ENCODE peak calls at places on chromosomes 13 and 19, in five cellular contexts. C, P, H, K and L are unnamed samples.
A peak's percentile ranks its signal among the peaks of the same experiment; 100 is the strongest.

GRCh38 chr19:53873451-53874383 is 6.0 kb downstream of the MYADM start:
- DNase-seq in P (no peak), H (no peak), C (no peak), K (no peak), L (no peak)

GRCh38 chr19:47232422-47233211 is 1.6 kb upstream of the BBC3 start:
- DNase-seq in C (no peak), H (no peak), K (no peak), P (no peak), L (no peak)

GRCh38 chr13:31209172-31209818 is 9.5 kb downstream of the B3GLCT start:
- DNase-seq in C (no peak), K (no peak), P (peak; percentile 83), H (no peak), L (no peak)

GRCh38 chr13:95492044-95492801 is 60.3 kb upstream of the CLDN10 start:
- DNase-seq in P (peak; percentile 26), K (no peak), C (no peak), H (no peak), L (no peak)

GRCh38 chr13:20702945-20703784 is at the start of gene IL17D:
- DNase-seq in P (no peak), C (no peak), H (peak; percentile 56), K (no peak), L (no peak)

GRCh38 chr13:92843549-92843948 is 383.1 kb upstream of the GPC6 start:
- DNase-seq in H (no peak), C (no peak), P (no peak), K (no peak), L (no peak)

GRCh38 chr19:58460039-58460438 is 6.8 kb upstream of the ZNF324 start:
- DNase-seq in C (no peak), H (no peak), P (no peak), K (no peak), L (no peak)

GRCh38 chr13:58619396-58620113 is 988.0 kb downstream of the PCDH17 start:
- DNase-seq in C (no peak), H (no peak), K (no peak), P (no peak), L (no peak)

GRCh38 chr19:10402441-10403038 is 802 bp downstream of the CDC37 start:
- DNase-seq in C (no peak), H (no peak), K (no peak), P (no peak), L (no peak)

GRCh38 chr13:35388456-35388855 is 88.0 kb downstream of the MAB21L1 start:
- DNase-seq in H (no peak), P (no peak), K (no peak), C (no peak), L (no peak)

GRCh38 chr13:110882972-110883371 is 31.9 kb downstream of the ANKRD10 start:
- DNase-seq in K (no peak), C (no peak), H (no peak), P (no peak), L (no peak)

GRCh38 chr13:93307166-93307565 is 80.6 kb downstream of the GPC6 start:
- DNase-seq in H (no peak), C (no peak), P (no peak), K (no peak), L (no peak)

GRCh38 chr13:51636349-51636890 is 52.2 kb downstream of the WDFY2 start:
- DNase-seq in H (no peak), K (no peak), C (no peak), P (no peak), L (no peak)

GRCh38 chr19:50501186-50501567 is 9.8 kb downstream of the JOSD2 start:
- DNase-seq in H (no peak), P (no peak), C (no peak), K (no peak), L (no peak)

GRCh38 chr13:93244918-93245280 is 18.3 kb downstream of the GPC6 start:
- DNase-seq in H (no peak), P (no peak), K (no peak), C (no peak), L (no peak)

GRCh38 chr19:49933643-49934042 is 4.3 kb upstream of the NUP62 start:
- DNase-seq in P (no peak), K (no peak), C (no peak), H (no peak), L (no peak)

GRCh38 chr13:111034811-111035210 is 80.3 kb upstream of the ARHGEF7 start:
- DNase-seq in H (no peak), C (no peak), K (no peak), P (no peak), L (no peak)

GRCh38 chr19:6273701-6274601 is 5.8 kb downstream of the MLLT1 start:
- DNase-seq in K (no peak), C (peak; percentile 90), H (no peak), P (no peak), L (peak; percentile 86)

GRCh38 chr13:32902898-32903297 is 113.3 kb upstream of the KL start:
- DNase-seq in H (no peak), P (no peak), K (no peak), C (no peak), L (no peak)

GRCh38 chr13:80030491-80030890 is 310.4 kb downstream of the SPRY2 start:
- DNase-seq in P (no peak), C (peak; percentile 49), K (no peak), H (no peak), L (no peak)

GRCh38 chr13:59587030-59587429 is 576.7 kb downstream of the DIAPH3 start:
- DNase-seq in H (no peak), P (no peak), K (no peak), C (no peak), L (no peak)